ENCODE peak calls at places on chromosomes 4 and X, in four cellular contexts. One of them, this sample, is unnamed.

GRCh38 chrX:136584545-136584944 is 52.5 kb downstream of the VGLL1 start:
- DNase-seq in Peyer's patch: no peak
- DNase-seq in SK-N-DZ: no peak
- DNase-seq in pulmonary artery endothelial cell: no peak
- DNase-seq in this sample: no peak

GRCh38 chr4:70761276-70761816 is 39.6 kb downstream of the RUFY3 start:
- DNase-seq in Peyer's patch: no peak
- DNase-seq in SK-N-DZ: no peak
- DNase-seq in pulmonary artery endothelial cell: no peak
- DNase-seq in this sample: no peak

GRCh38 chr4:31334086-31334910 is 614.1 kb downstream of the PCDH7 start:
- DNase-seq in Peyer's patch: no peak
- DNase-seq in SK-N-DZ: no peak
- DNase-seq in pulmonary artery endothelial cell: no peak
- DNase-seq in this sample: no peak

GRCh38 chr4:162837679-162838078 is 329.0 kb downstream of the NAF1 start:
- DNase-seq in Peyer's patch: no peak
- DNase-seq in SK-N-DZ: no peak
- DNase-seq in pulmonary artery endothelial cell: no peak
- DNase-seq in this sample: no peak

GRCh38 chrX:11968470-11968869 is 169.8 kb upstream of the FRMPD4 start:
- DNase-seq in Peyer's patch: no peak
- DNase-seq in SK-N-DZ: no peak
- DNase-seq in pulmonary artery endothelial cell: no peak
- DNase-seq in this sample: no peak

GRCh38 chr4:119135721-119136121 is at the start of gene MYOZ2:
- DNase-seq in Peyer's patch: no peak
- DNase-seq in SK-N-DZ: no peak
- DNase-seq in pulmonary artery endothelial cell: no peak
- DNase-seq in this sample: no peak

GRCh38 chr4:33467291-33467690 is 2747.1 kb downstream of the PCDH7 start:
- DNase-seq in Peyer's patch: no peak
- DNase-seq in SK-N-DZ: no peak
- DNase-seq in pulmonary artery endothelial cell: no peak
- DNase-seq in this sample: no peak

GRCh38 chr4:165426331-165426730 is 47.5 kb downstream of the CPE start:
- DNase-seq in Peyer's patch: no peak
- DNase-seq in SK-N-DZ: no peak
- DNase-seq in pulmonary artery endothelial cell: no peak
- DNase-seq in this sample: no peak

GRCh38 chr4:138681000-138681604 is 334.5 kb upstream of the NOCT start:
- DNase-seq in Peyer's patch: peak
- DNase-seq in SK-N-DZ: peak
- DNase-seq in pulmonary artery endothelial cell: peak
- DNase-seq in this sample: peak

GRCh38 chrX:97524340-97524739 is 640.6 kb downstream of the RPA4 start:
- DNase-seq in Peyer's patch: no peak
- DNase-seq in SK-N-DZ: no peak
- DNase-seq in pulmonary artery endothelial cell: no peak
- DNase-seq in this sample: no peak

GRCh38 chr4:8829584-8829983 is 42.1 kb downstream of the HMX1 start:
- DNase-seq in Peyer's patch: no peak
- DNase-seq in SK-N-DZ: no peak
- DNase-seq in pulmonary artery endothelial cell: no peak
- DNase-seq in this sample: no peak

GRCh38 chr4:76867377-76867776 is 30.6 kb downstream of the SOWAHB start:
- DNase-seq in Peyer's patch: no peak
- DNase-seq in SK-N-DZ: no peak
- DNase-seq in pulmonary artery endothelial cell: no peak
- DNase-seq in this sample: no peak

GRCh38 chrX:9466711-9467110 is 1.9 kb downstream of the TBL1X start:
- DNase-seq in Peyer's patch: no peak
- DNase-seq in SK-N-DZ: no peak
- DNase-seq in pulmonary artery endothelial cell: no peak
- DNase-seq in this sample: no peak